ENCODE peak calls at places on chromosomes 16 and 17, in seven cellular contexts. N is activated T-cell treated with anti-CD3 and anti-CD28 coated beads, Interleukin-2, amount 50 U/mL, for 72 hours; J is substantia nigra; E is NAMALWA; Y is stimulated activated CD4-positive, alpha-beta T cell treated with anti-CD3 and anti-CD28 coated beads, Interleukin-1b, Interleukin-23, amount 100 ng/mL, for 24 hours; M is germinal center; K is frontal cortex. Z is an unnamed sample.

GRCh38 chr16:55146939-55147338 is 177.1 kb upstream of the IRX6 start:
- DNase-seq in N (no peak), J (no peak), E (no peak), Y (no peak), M (no peak), K (no peak), Z (no peak)

GRCh38 chr16:80583466-80583865 is 42.7 kb downstream of the DYNLRB2 start:
- DNase-seq in N (peak), J (peak), E (no peak), Y (no peak), M (no peak), K (no peak), Z (no peak)

GRCh38 chr17:29291163-29291752 is 2.7 kb downstream of the NUFIP2 start:
- DNase-seq in N (peak), J (peak), E (peak), Y (no peak), M (peak), K (peak), Z (peak)

GRCh38 chr17:44438634-44439033 is 49.2 kb upstream of the ITGA2B start:
- DNase-seq in N (no peak), J (no peak), E (no peak), Y (no peak), M (no peak), K (no peak), Z (no peak)

GRCh38 chr17:74212262-74212912 is 984 bp upstream of the TTYH2 start:
- DNase-seq in N (peak), J (peak), E (no peak), Y (no peak), M (no peak), K (no peak), Z (no peak)

GRCh38 chr17:19263621-19264010 is 26.4 kb downstream of the EPN2 start:
- DNase-seq in N (peak), J (no peak), E (no peak), Y (no peak), M (no peak), K (no peak), Z (no peak)

GRCh38 chr16:85888405-85889331 is 10.3 kb upstream of the IRF8 start:
- DNase-seq in N (peak), J (no peak), E (peak), Y (peak), M (peak), K (no peak), Z (peak)

GRCh38 chr16:17431012-17431411 is 39.7 kb downstream of the XYLT1 start:
- DNase-seq in N (no peak), J (no peak), E (no peak), Y (no peak), M (no peak), K (no peak), Z (no peak)

GRCh38 chr16:2734844-2735243 is 14.8 kb upstream of the PRSS27 start:
- DNase-seq in N (no peak), J (no peak), E (no peak), Y (no peak), M (no peak), K (no peak), Z (no peak)

GRCh38 chr17:81831563-81831956 is 1.5 kb downstream of the MCRIP1 start:
- DNase-seq in N (peak), J (no peak), E (no peak), Y (no peak), M (no peak), K (no peak), Z (no peak)

GRCh38 chr17:69874220-69874670 is 200.8 kb upstream of the KCNJ16 start:
- DNase-seq in N (no peak), J (no peak), E (no peak), Y (no peak), M (no peak), K (no peak), Z (no peak)

GRCh38 chr17:39177256-39177655 is 11.3 kb upstream of the ARL5C start:
- DNase-seq in N (no peak), J (no peak), E (peak), Y (no peak), M (no peak), K (no peak), Z (no peak)

GRCh38 chr17:56699186-56699895 is 105.8 kb downstream of the NOG start:
- DNase-seq in N (no peak), J (no peak), E (no peak), Y (no peak), M (no peak), K (peak), Z (peak)

GRCh38 chr17:55174133-55174532 is 90.6 kb upstream of the HLF start:
- DNase-seq in N (no peak), J (no peak), E (no peak), Y (no peak), M (no peak), K (no peak), Z (no peak)

GRCh38 chr17:1916339-1916738 is 86.5 kb downstream of the RPA1 start:
- DNase-seq in N (no peak), J (no peak), E (no peak), Y (no peak), M (no peak), K (no peak), Z (no peak)

GRCh38 chr17:76376318-76377133 is 7.9 kb upstream of the SPHK1 start:
- DNase-seq in N (no peak), J (no peak), E (no peak), Y (no peak), M (no peak), K (no peak), Z (no peak)

GRCh38 chr17:1160591-1161041 is 19.2 kb downstream of the ABR start:
- DNase-seq in N (no peak), J (no peak), E (no peak), Y (no peak), M (no peak), K (no peak), Z (no peak)

GRCh38 chr17:55067697-55068439 is 99.3 kb downstream of the STXBP4 start:
- DNase-seq in N (no peak), J (no peak), E (no peak), Y (no peak), M (no peak), K (no peak), Z (no peak)

GRCh38 chr17:39756376-39757079 is 18.8 kb downstream of the GRB7 start:
- DNase-seq in N (no peak), J (no peak), E (no peak), Y (no peak), M (no peak), K (no peak), Z (no peak)

GRCh38 chr16:57039148-57039812 is 49.9 kb downstream of the NLRC5 start:
- DNase-seq in N (peak), J (no peak), E (peak), Y (no peak), M (peak), K (no peak), Z (no peak)

GRCh38 chr17:1153795-1154546 is 25.8 kb downstream of the ABR start:
- DNase-seq in N (no peak), J (peak), E (no peak), Y (no peak), M (no peak), K (peak), Z (no peak)

Z was measured in SW 1271.